ENCODE peak calls at places on chromosome 1, in four cellular contexts. W is tibial artery, K is transverse colon, Y is kidney epithelial cell. P is an unnamed sample.

GRCh38 chr1:182035097-182035770 is 26.3 kb downstream of the ZNF648 start:
- DNase-seq in W (no peak), K (no peak), Y (no peak), P (no peak)

GRCh38 chr1:174953657-174954435 is 45.9 kb upstream of the CACYBP start:
- DNase-seq in Y (no peak), K (peak), W (no peak), P (no peak)

GRCh38 chr1:185645201-185645640 is 89.0 kb upstream of the HMCN1 start:
- DNase-seq in Y (no peak), K (no peak), W (no peak), P (no peak)

GRCh38 chr1:202953412-202953811 is 4.7 kb downstream of the ADIPOR1 start:
- DNase-seq in Y (no peak), W (no peak), K (no peak), P (no peak)

GRCh38 chr1:10555635-10556429 is 81.1 kb downstream of the PEX14 start:
- DNase-seq in W (no peak), K (no peak), Y (no peak), P (no peak)

GRCh38 chr1:90781429-90782020 is 64.4 kb upstream of the BARHL2 start:
- DNase-seq in K (no peak), Y (no peak), W (no peak), P (no peak)

GRCh38 chr1:64469614-64469976 is 334 bp upstream of the CACHD1 start:
- DNase-seq in K (no peak), W (no peak), Y (no peak), P (no peak)

GRCh38 chr1:181479137-181479745 is 4.1 kb upstream of the CACNA1E start:
- DNase-seq in Y (peak), K (peak), W (no peak), P (peak)

GRCh38 chr1:215530401-215530984 is 36.6 kb upstream of the KCTD3 start:
- DNase-seq in K (no peak), Y (no peak), W (no peak), P (no peak)

GRCh38 chr1:171300401-171300800 is 13.6 kb upstream of the FMO4 start:
- DNase-seq in Y (no peak), K (no peak), W (no peak), P (no peak)

GRCh38 chr1:64139877-64140276 is 63.5 kb upstream of the UBE2U start:
- DNase-seq in Y (no peak), K (no peak), W (no peak), P (no peak)

GRCh38 chr1:39080884-39081265 is 54.7 kb downstream of the NDUFS5 start:
- DNase-seq in W (no peak), K (no peak), Y (no peak), P (no peak)

GRCh38 chr1:104072915-104073371 is 323.2 kb downstream of the AMY1C start:
- DNase-seq in W (no peak), K (no peak), Y (no peak), P (no peak)

GRCh38 chr1:154870117-154870571 is at the start of gene KCNN3:
- DNase-seq in Y (peak), K (peak), W (peak), P (peak)

GRCh38 chr1:28553229-28553930 is 495 bp downstream of the TRNAU1AP start:
- DNase-seq in K (peak), W (peak), Y (no peak), P (no peak)

GRCh38 chr1:59427155-59427554 is 130.3 kb downstream of the FGGY start:
- DNase-seq in W (no peak), K (no peak), Y (peak), P (no peak)

GRCh38 chr1:201925961-201926585 is 20.3 kb downstream of the LMOD1 start:
- DNase-seq in K (no peak), Y (no peak), W (no peak), P (no peak)

GRCh38 chr1:117161887-117162286 is 40.3 kb upstream of the TRIM45 start:
- DNase-seq in W (no peak), K (no peak), Y (no peak), P (no peak)

GRCh38 chr1:106937104-106937503 is 119.4 kb upstream of the PRMT6 start:
- DNase-seq in Y (peak), W (no peak), K (no peak), P (peak)

GRCh38 chr1:55214214-55214902 is 806 bp downstream of the USP24 start:
- DNase-seq in K (peak), W (peak), Y (no peak), P (no peak)

GRCh38 chr1:174989540-174990181 is 10.1 kb upstream of the CACYBP start:
- DNase-seq in W (no peak), Y (no peak), K (no peak), P (no peak)

GRCh38 chr1:186754542-186755150 is 74.1 kb upstream of the PLA2G4A start:
- DNase-seq in Y (no peak), K (no peak), W (no peak), P (no peak)

GRCh38 chr1:20358761-20359263 is 68.1 kb downstream of the VWA5B1 start:
- DNase-seq in Y (no peak), W (no peak), K (peak), P (no peak)

GRCh38 chr1:179143332-179143731 is 61.5 kb downstream of the TOR3A start:
- DNase-seq in W (no peak), K (no peak), Y (peak), P (peak)

GRCh38 chr1:185464788-185465187 is 147.7 kb upstream of the IVNS1ABP start:
- DNase-seq in K (no peak), Y (no peak), W (no peak), P (no peak)

GRCh38 chr1:221494670-221495069 is 247.2 kb downstream of the DUSP10 start:
- DNase-seq in Y (peak), K (no peak), W (no peak), P (no peak)

GRCh38 chr1:209652873-209653401 is 712 bp upstream of the LAMB3 start:
- DNase-seq in Y (peak), K (peak), W (peak), P (peak)

GRCh38 chr1:212971312-212971711 is 21.0 kb downstream of the VASH2 start:
- DNase-seq in W (no peak), Y (no peak), K (no peak), P (no peak)

GRCh38 chr1:168301664-168302320 is 21.1 kb downstream of the TBX19 start:
- DNase-seq in K (no peak), W (no peak), Y (peak), P (no peak)

GRCh38 chr1:25890249-25891034 is 14.9 kb upstream of the PAQR7 start:
- DNase-seq in K (peak), Y (peak), W (no peak), P (no peak)

GRCh38 chr1:201042663-201043461 is 19.3 kb upstream of the KIF21B start:
- DNase-seq in K (peak), W (no peak), Y (no peak), P (peak)

GRCh38 chr1:214228976-214229375 is 52.0 kb upstream of the SMYD2 start:
- DNase-seq in Y (no peak), W (no peak), K (no peak), P (no peak)

GRCh38 chr1:57345916-57346315 is 77.9 kb downstream of the DAB1 start:
- DNase-seq in W (no peak), K (no peak), Y (no peak), P (no peak)

DNA sequence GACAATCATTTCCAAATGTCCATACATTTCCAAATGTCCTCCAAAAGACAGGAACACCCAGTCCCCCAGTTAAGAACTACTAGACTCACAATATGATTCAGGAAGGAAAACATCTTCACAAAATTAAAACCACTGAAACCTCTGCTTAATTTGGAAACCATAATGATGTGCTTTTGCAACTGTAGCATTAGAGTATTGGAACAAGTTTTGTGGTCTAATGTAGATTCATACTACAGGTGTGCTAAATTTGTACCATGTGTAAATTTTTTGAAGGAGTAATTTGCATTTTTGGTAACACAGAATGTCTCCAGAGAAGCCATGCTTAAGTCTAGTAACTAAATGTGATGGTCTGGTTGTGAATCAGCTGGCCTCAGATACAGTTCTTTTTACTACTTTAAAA is 129.6 kb downstream of the DPYD start:
- DNase-seq in Y (no peak), W (no peak), K (no peak), P (no peak)
- TF ChIP-seq CTCF in Y (no peak), W (no peak), K (no peak), P (no peak)

DNA sequence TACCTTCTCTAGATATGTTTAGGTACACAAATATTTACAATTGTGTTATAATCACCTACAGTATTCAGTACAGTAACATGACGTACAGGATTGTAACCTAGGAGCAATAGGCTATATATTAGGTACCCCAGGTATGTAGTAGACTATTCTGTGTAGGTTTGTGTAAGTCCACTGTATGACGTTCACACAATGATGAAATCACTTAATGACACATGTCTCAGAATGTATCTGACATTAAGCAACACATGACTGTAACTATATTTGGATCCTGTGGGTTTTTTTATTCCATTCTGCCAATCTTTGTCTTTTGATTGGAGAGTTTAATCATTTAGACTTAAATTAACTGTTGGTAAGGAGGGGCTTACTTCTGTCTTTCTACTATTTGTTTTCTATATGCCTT is 52.1 kb downstream of the STYXL2 start:
- DNase-seq in K (no peak), W (no peak), Y (no peak), P (no peak)
- H3K4me3 ChIP-seq in K (no peak), W (no peak), Y (no peak), P (no peak)

GRCh38 chr1:234781241-234782056 is 171.5 kb upstream of the IRF2BP2 start:
- DNase-seq in K (peak), W (no peak), Y (no peak), P (no peak)
- TF ChIP-seq CTCF in K (no peak), W (no peak), Y (no peak), P (no peak)

GRCh38 chr1:43930949-43931275 is 2.7 kb upstream of the ARTN start:
- DNase-seq in Y (no peak), W (no peak), K (no peak), P (no peak)

GRCh38 chr1:43934279-43934985 is 831 bp downstream of the ARTN start:
- DNase-seq in Y (no peak), W (no peak), K (peak), P (peak)

GRCh38 chr1:43933386-43934278 is at the start of gene ARTN:
- DNase-seq in Y (no peak), W (no peak), K (peak), P (no peak)

GRCh38 chr1:43931711-43932660 is 1.6 kb upstream of the ARTN start:
- DNase-seq in K (no peak), W (no peak), Y (no peak), P (no peak)

DNA sequence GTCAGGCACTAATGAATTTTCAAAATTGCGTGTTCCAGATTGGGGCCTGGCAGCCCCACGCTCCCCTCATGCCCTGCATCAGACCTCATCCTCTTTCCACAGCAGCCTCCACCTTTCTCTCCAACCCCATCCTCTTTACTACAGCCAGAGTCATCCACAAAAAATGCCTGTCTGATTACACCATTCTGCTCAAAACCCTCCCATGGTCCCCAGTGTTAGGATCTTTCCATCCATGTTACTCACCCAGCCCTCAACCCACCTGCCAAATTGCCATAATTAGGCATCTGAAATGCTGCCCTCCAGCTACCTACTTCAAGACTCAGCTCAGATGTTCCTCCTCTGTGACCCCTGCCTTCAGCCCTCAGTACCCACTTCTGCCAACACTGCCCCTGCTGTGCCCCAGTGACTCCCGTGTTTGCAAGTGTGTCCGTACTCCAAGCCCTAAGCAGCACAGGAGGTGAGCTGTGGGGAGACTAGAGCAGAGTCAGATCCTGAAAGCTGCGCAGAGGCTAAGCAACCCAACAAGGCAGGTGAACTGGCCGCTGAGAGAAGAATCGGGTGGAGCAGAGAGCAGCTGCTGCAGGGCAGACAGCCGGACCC is 715 bp upstream of the ARTN start:
- DNase-seq in W (no peak), K (no peak), Y (no peak), P (no peak)
- H3K4me3 ChIP-seq in W (peak), K (peak), Y (peak), P (peak)

GRCh38 chr1:101111461-101111860 is 85.9 kb upstream of the DPH5 start:
- DNase-seq in Y (no peak), K (no peak), W (no peak), P (no peak)
- TF ChIP-seq CTCF in Y (no peak), K (no peak), W (no peak), P (no peak)

GRCh38 chr1:228275154-228275434 is 67.2 kb downstream of the OBSCN start:
- DNase-seq in W (no peak), K (no peak), Y (no peak), P (no peak)
- H3K4me3 ChIP-seq in W (peak), K (peak), Y (peak), P (peak)

P was measured in astrocyte of the cerebellum.